ENCODE peak calls at places on chromosomes 13 and 19, in four cellular contexts. One of them, this sample, is unnamed.
A peak's percentile ranks its signal among the peaks of the same experiment; 100 is the strongest.

GRCh38 chr19:52943884-52944643 is 18.6 kb downstream of the ZNF816 start:
- DNase-seq in GM12878: no peak
- DNase-seq in K562: no peak
- DNase-seq in HepG2: peak; percentile 28
- DNase-seq in this sample: no peak

GRCh38 chr13:29196409-29197074 is 376.4 kb downstream of the MTUS2 start:
- DNase-seq in GM12878: peak; percentile 58
- DNase-seq in K562: no peak
- DNase-seq in HepG2: no peak
- DNase-seq in this sample: no peak

GRCh38 chr19:29478578-29479565 is 46.9 kb upstream of the VSTM2B start:
- DNase-seq in GM12878: no peak
- DNase-seq in K562: peak; percentile 61
- DNase-seq in HepG2: peak; percentile 13
- DNase-seq in this sample: peak; percentile 90

GRCh38 chr19:18086590-18087138 is at the start of gene IL12RB1:
- DNase-seq in GM12878: peak; percentile 44
- DNase-seq in K562: no peak
- DNase-seq in HepG2: no peak
- DNase-seq in this sample: no peak

GRCh38 chr13:48560657-48561337 is 27.9 kb upstream of the RCBTB2 start:
- DNase-seq in GM12878: no peak
- DNase-seq in K562: no peak
- DNase-seq in HepG2: no peak
- DNase-seq in this sample: no peak

GRCh38 chr19:36103040-36103626 is 7.8 kb upstream of the OVOL3 start:
- DNase-seq in GM12878: no peak
- DNase-seq in K562: no peak
- DNase-seq in HepG2: no peak
- DNase-seq in this sample: no peak

GRCh38 chr13:74191036-74191809 is 57.0 kb upstream of the KLF12 start:
- DNase-seq in GM12878: no peak
- DNase-seq in K562: no peak
- DNase-seq in HepG2: no peak
- DNase-seq in this sample: no peak

GRCh38 chr19:3733549-3734309 is 25.5 kb downstream of the TJP3 start:
- DNase-seq in GM12878: no peak
- DNase-seq in K562: peak; percentile 57
- DNase-seq in HepG2: no peak
- DNase-seq in this sample: no peak

GRCh38 chr19:8336072-8336569 is 6.9 kb downstream of the KANK3 start:
- DNase-seq in GM12878: no peak
- DNase-seq in K562: no peak
- DNase-seq in HepG2: no peak
- DNase-seq in this sample: no peak

GRCh38 chr19:3665681-3666544 is 34.4 kb downstream of the PIP5K1C start:
- DNase-seq in GM12878: no peak
- DNase-seq in K562: peak; percentile 87
- DNase-seq in HepG2: peak; percentile 13
- DNase-seq in this sample: peak; percentile 81

GRCh38 chr19:20278342-20278741 is 111.3 kb downstream of the ZNF486 start:
- DNase-seq in GM12878: no peak
- DNase-seq in K562: no peak
- DNase-seq in HepG2: peak; percentile 30
- DNase-seq in this sample: no peak

GRCh38 chr13:98202026-98202425 is 25.0 kb upstream of the RNF113B start:
- DNase-seq in GM12878: peak; percentile 17
- DNase-seq in K562: no peak
- DNase-seq in HepG2: peak; percentile 59
- DNase-seq in this sample: no peak

GRCh38 chr19:18848860-18849661 is 17.3 kb downstream of the UPF1 start:
- DNase-seq in GM12878: no peak
- DNase-seq in K562: no peak
- DNase-seq in HepG2: no peak
- DNase-seq in this sample: no peak

GRCh38 chr19:441213-441823 is 19.5 kb downstream of the SHC2 start:
- DNase-seq in GM12878: no peak
- DNase-seq in K562: no peak
- DNase-seq in HepG2: no peak
- DNase-seq in this sample: no peak

GRCh38 chr19:42200116-42200740 is 17.2 kb downstream of the DEDD2 start:
- DNase-seq in GM12878: no peak
- DNase-seq in K562: no peak
- DNase-seq in HepG2: no peak
- DNase-seq in this sample: no peak

GRCh38 chr19:2810141-2811091 is 9.3 kb upstream of the ZNF554 start:
- DNase-seq in GM12878: no peak
- DNase-seq in K562: no peak
- DNase-seq in HepG2: no peak
- DNase-seq in this sample: no peak

GRCh38 chr13:42990991-42991891 is 800 bp downstream of the EPSTI1 start:
- DNase-seq in GM12878: no peak
- DNase-seq in K562: no peak
- DNase-seq in HepG2: no peak
- DNase-seq in this sample: no peak

GRCh38 chr13:92954746-92955145 is 271.9 kb upstream of the GPC6 start:
- DNase-seq in GM12878: no peak
- DNase-seq in K562: no peak
- DNase-seq in HepG2: no peak
- DNase-seq in this sample: no peak

GRCh38 chr13:36310417-36311108 is 12.9 kb upstream of the CCDC169 start:
- DNase-seq in GM12878: no peak
- DNase-seq in K562: peak; percentile 5
- DNase-seq in HepG2: no peak
- DNase-seq in this sample: no peak

GRCh38 chr13:49214917-49215376 is 5.2 kb upstream of the MLNR start:
- DNase-seq in GM12878: no peak
- DNase-seq in K562: no peak
- DNase-seq in HepG2: peak; percentile 78
- DNase-seq in this sample: peak; percentile 43

GRCh38 chr13:48942131-48942530 is 33.6 kb upstream of the FNDC3A start:
- DNase-seq in GM12878: no peak
- DNase-seq in K562: no peak
- DNase-seq in HepG2: no peak
- DNase-seq in this sample: no peak

DNA sequence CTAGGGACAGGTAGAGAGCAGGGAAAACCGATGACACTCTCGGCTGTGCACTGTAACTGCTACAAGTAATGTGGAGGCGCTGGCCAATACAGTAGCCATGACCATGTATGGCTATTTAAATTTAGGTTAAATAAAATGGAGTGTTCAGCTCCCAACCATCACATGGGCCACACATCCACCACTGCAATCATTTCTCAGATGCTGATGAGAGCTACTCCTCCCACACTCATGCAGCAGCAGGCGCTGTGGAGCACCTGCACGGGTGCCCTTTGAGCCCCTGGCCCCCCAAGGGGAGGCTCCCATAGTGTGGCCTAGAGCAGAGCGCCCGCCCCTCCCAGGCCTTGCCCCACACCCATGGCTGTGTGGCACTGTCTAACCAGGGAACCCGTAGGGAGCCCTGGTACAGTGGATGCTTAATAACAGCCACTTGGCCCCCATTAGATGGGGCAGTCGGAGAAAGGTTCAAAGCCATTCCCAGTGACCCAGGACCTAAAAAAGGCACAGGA is 6.0 kb downstream of the ACP4 start:
- DNase-seq in GM12878: no peak
- DNase-seq in K562: peak; percentile 54
- DNase-seq in HepG2: peak; percentile 46
- DNase-seq in this sample: no peak
- TF ChIP-seq ESRRA in GM12878: no peak
- TF ChIP-seq ESRRA in K562: no peak
- TF ChIP-seq ESRRA in HepG2: no peak
- TF ChIP-seq ESRRA in this sample: no peak

DNA sequence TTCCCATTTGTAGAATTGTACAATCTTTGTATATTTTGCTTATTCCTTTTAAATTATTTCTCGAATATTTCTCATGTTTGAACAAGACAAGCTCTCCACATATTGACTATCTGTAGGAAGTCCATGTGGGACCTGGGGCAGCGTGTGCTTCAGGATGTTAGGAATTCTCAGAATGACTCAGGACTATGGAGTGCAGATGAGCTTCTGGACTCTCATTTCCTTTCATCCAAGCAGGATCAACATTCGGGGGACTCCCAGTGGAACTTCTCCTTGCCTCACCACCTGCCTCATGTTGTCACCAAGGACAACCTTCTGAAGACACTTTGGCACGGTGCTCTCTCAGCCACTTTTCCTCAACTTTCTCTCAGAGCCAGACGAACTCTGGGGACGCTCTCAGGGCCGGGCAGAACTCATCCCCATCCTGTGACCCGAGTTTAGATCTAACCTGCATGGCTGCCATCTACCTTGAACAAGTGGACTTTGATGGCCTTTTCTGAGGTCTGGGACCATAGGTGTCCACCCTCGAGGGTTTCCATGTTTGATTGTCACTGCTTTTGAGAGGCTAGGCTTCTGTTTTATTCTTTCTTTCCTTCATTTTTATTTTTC is 441.7 kb downstream of the IRS2 start:
- DNase-seq in GM12878: no peak
- DNase-seq in K562: no peak
- DNase-seq in HepG2: peak; percentile 10
- DNase-seq in this sample: no peak
- TF ChIP-seq ATF3 in GM12878: no peak
- TF ChIP-seq ATF3 in K562: no peak
- TF ChIP-seq ATF3 in HepG2: no peak
- TF ChIP-seq ATF3 in this sample: no peak

GRCh38 chr19:45446295-45446694 is 21.5 kb upstream of the FOSB start:
- DNase-seq in GM12878: no peak
- DNase-seq in K562: no peak
- DNase-seq in HepG2: peak; percentile 63
- DNase-seq in this sample: no peak
- TF ChIP-seq ESRRA in GM12878: no peak
- TF ChIP-seq ESRRA in K562: peak; percentile 87
- TF ChIP-seq ESRRA in HepG2: no peak
- TF ChIP-seq ESRRA in this sample: no peak

DNA sequence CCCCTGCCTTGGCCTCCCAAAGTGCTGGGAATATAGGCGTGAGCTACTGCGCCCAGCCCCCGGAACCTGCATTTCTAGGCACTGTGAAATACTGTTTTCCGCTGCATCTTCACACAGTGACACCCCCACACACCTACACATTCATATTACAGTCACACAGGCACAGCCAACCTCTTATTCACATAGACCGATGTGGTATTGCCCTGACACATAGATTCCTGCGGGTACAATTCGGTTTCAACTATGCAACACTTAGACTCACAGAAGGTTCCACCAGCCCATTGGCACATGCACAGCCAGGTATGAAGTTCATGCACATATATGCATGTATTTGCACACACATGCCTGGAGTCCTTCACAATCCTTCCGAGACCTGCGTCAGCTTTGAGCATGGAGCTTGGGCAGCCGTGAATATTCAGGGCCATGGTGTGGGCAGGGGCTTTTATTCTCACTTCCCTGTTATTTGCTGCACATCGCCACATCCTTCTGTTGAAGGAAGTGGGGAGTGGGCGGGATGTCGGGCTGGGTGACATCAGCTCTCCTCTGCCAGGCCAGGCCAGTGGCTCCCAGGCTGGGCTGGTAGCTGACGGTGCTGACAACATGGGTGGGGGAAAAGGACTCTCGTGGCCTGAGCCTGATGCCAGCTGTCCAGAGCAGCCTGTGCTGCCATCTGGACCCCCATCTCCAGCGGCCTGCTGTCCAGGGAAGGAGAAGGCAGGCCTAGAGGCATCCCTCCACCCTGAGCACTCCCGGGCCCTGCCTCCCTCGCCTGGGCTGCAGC is 5.4 kb upstream of the CDC37 start:
- DNase-seq in GM12878: no peak
- DNase-seq in K562: no peak
- DNase-seq in HepG2: no peak
- DNase-seq in this sample: no peak
- TF ChIP-seq ATF3 in GM12878: no peak
- TF ChIP-seq ATF3 in K562: no peak
- TF ChIP-seq ATF3 in HepG2: no peak
- TF ChIP-seq ATF3 in this sample: no peak

This sample was measured in WTC11.